ENCODE peak calls at places on chromosomes 3 and 15, in four cellular contexts. M is osteoblast, A is mesendoderm, K is GM12865. D is an unnamed sample.

GRCh38 chr3:80696280-80696679 is 928.5 kb upstream of the ROBO1 start:
- DNase-seq in K (no peak), A (peak), M (no peak), D (no peak)

GRCh38 chr15:61798631-61799030 is 261.6 kb downstream of the VPS13C start:
- DNase-seq in M (no peak), K (no peak), A (no peak), D (no peak)

GRCh38 chr3:11089931-11090330 is 64.4 kb upstream of the HRH1 start:
- DNase-seq in M (no peak), K (no peak), A (no peak), D (no peak)

GRCh38 chr15:90075420-90076289 is 26.6 kb downstream of the IDH2 start:
- DNase-seq in M (no peak), K (peak), A (peak), D (peak)

GRCh38 chr15:78429477-78429876 is 8.5 kb upstream of the IREB2 start:
- DNase-seq in A (no peak), M (no peak), K (no peak), D (no peak)

GRCh38 chr3:65995030-65995429 is 43.7 kb downstream of the MAGI1 start:
- DNase-seq in A (peak), K (no peak), M (no peak), D (no peak)

GRCh38 chr3:143331336-143331735 is 211.8 kb downstream of the CHST2 start:
- DNase-seq in K (no peak), M (no peak), A (no peak), D (no peak)

GRCh38 chr3:126431103-126431534 is 36.4 kb downstream of the CFAP100 start:
- DNase-seq in K (peak), M (peak), A (no peak), D (peak)

GRCh38 chr3:187999821-188000220 is 154.1 kb upstream of the LPP start:
- DNase-seq in M (no peak), A (no peak), K (no peak), D (no peak)

GRCh38 chr15:27951191-27951890 is 147.8 kb downstream of the OCA2 start:
- DNase-seq in K (no peak), A (no peak), M (no peak), D (peak)

GRCh38 chr3:10198761-10199688 is 34.3 kb downstream of the IRAK2 start:
- DNase-seq in A (no peak), M (peak), K (peak), D (no peak)

GRCh38 chr3:125119752-125120369 is 64.1 kb upstream of the HEG1 start:
- DNase-seq in A (no peak), K (peak), M (no peak), D (peak)

GRCh38 chr3:32881624-32882023 is 63.8 kb downstream of the TRIM71 start:
- DNase-seq in A (no peak), K (no peak), M (no peak), D (no peak)

DNA sequence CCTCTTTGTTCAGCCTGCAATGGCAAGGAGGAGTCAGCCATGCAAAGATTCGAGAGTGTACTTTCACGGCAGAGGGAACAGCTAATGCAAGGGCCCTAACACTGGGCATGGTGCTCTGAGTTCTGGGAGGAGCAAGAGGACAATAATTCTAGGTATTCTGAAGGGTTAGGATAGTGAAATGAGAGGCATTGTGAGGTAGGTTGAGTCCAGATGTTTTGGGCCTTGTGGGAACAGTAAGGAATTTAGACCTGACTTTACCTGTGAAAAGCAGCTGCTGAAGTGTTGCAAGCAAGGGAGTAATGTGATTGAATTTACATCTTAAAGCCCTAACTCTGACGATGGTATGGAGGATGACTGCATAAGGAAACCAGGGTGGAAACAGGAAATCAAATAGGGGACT is 211.6 kb downstream of the CNTN3 start:
- DNase-seq in A (peak), K (no peak), M (no peak), D (peak)
- H3K4me3 ChIP-seq in A (no peak), K (no peak), M (no peak), D (peak)

GRCh38 chr15:85620321-85621044 is 174.2 kb downstream of the KLHL25 start:
- DNase-seq in K (no peak), A (no peak), M (peak), D (no peak)
- H3K4me3 ChIP-seq in K (no peak), A (no peak), M (peak), D (no peak)

DNA sequence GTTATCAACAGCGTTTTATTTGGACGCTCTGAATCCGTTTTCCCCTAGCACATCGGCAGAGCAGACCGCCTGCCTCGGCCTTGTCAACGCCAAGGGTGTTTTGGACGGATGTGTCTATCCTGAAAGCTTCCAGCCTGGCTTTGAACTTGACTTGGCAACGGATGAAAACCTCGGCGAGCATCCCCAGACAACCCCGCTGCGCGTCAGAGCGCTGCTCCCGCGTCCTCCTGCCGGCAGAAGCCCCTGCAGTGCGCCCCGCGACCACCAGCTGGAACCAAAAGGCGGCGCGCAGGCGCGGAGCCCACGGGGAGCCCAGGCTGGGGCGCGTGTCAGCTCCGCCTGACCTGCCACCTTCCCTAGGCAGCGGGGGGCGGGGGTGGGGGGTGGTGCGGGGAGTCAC is 26.2 kb upstream of the ARL8B start:
- DNase-seq in K (no peak), A (peak), M (no peak), D (peak)
- H3K4me3 ChIP-seq in K (no peak), A (no peak), M (peak), D (no peak)

DNA sequence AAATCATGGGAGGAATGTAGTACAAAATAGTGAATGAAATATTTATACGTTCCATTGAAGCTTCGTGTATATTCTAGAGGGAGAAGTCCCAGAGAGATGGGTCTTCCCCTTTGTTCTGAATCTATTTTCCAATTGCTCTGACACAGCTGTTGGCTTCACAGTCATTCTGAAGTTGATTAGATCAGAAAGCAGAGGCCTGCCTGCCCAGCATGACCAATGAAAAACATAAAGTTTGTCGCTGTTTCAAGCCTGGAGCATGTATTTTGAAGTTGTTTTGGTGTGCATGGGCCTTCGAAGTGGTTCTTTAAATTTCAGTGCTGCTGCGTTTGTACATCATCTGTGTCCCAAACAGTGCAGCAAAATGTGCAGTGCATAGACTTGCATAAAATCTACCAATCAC is 31.0 kb upstream of the RBMS3 start:
- DNase-seq in A (no peak), M (no peak), K (no peak), D (no peak)
- H3K4me3 ChIP-seq in A (no peak), M (no peak), K (no peak), D (no peak)

GRCh38 chr15:31361764-31362120 is 35.1 kb downstream of the KLF13 start:
- DNase-seq in M (peak), K (no peak), A (peak), D (no peak)

GRCh38 chr15:31360843-31361763 is 34.5 kb downstream of the KLF13 start:
- DNase-seq in A (no peak), K (peak), M (peak), D (no peak)

GRCh38 chr15:31360158-31360561 is 33.5 kb downstream of the KLF13 start:
- DNase-seq in M (no peak), A (no peak), K (no peak), D (no peak)

GRCh38 chr15:31362886-31363285 is 36.3 kb downstream of the KLF13 start:
- DNase-seq in A (no peak), M (peak), K (no peak), D (no peak)

DNA sequence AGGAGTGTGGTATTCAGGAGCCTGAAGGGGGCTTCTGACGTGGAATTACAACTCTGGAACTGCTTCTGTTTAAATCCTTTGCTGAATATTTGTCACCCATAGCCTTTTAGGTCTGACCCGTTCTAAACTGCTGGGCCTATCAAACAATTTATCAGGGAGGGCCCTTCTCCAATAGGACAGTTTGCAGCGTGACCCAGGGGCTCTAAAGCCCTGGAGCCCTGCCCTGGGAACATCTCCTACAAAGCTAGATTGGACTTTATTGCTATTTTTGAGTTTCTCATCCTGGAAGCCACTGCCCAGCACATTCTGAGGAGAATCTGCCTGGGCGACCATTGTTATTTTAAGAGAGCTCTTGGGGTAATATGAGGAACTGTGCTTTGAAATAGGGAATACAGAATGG is 35.5 kb downstream of the KLF13 start:
- DNase-seq in M (peak), A (no peak), K (no peak), D (no peak)
- H3K4me3 ChIP-seq in M (no peak), A (no peak), K (no peak), D (no peak)

D was measured in endodermal cell.